ENCODE peak calls at places on chromosome 9, in five cellular contexts. H is K562, X is HepG2, J is WTC11, S is HCT116. U is an unnamed sample.
A peak's percentile ranks its signal among the peaks of the same experiment; 100 is the strongest.

GRCh38 chr9:114895605-114896004 is 34.8 kb downstream of the TNFSF8 start:
- DNase-seq in S (no peak), X (no peak), J (no peak), H (no peak), U (no peak)

GRCh38 chr9:70602364-70603019 is 188.0 kb upstream of the KLF9 start:
- DNase-seq in S (peak; percentile 65), H (peak; percentile 55), J (peak; percentile 52), X (peak; percentile 64), U (peak; percentile 73)

GRCh38 chr9:136045595-136046554 is 49.2 kb downstream of the NACC2 start:
- DNase-seq in S (no peak), J (no peak), H (no peak), X (no peak), U (no peak)

GRCh38 chr9:132008871-132009812 is 70.5 kb downstream of the MED27 start:
- DNase-seq in X (peak; percentile 63), S (no peak), J (no peak), H (no peak), U (no peak)

GRCh38 chr9:92141144-92142129 is 26.2 kb upstream of the SPTLC1 start:
- DNase-seq in H (no peak), J (peak; percentile 59), S (no peak), X (no peak), U (no peak)

GRCh38 chr9:33498387-33498786 is 24.7 kb upstream of the NOL6 start:
- DNase-seq in J (no peak), H (no peak), S (no peak), X (no peak), U (no peak)

GRCh38 chr9:92392690-92393089 is 11.7 kb downstream of the OGN start:
- DNase-seq in J (no peak), X (no peak), S (no peak), H (no peak), U (no peak)

GRCh38 chr9:138073808-138074207 is 196.2 kb downstream of the CACNA1B start:
- DNase-seq in S (no peak), X (no peak), H (no peak), J (no peak), U (no peak)

GRCh38 chr9:124527781-124528180 is 20.6 kb upstream of the NR5A1 start:
- DNase-seq in X (no peak), S (no peak), J (no peak), H (no peak), U (no peak)

GRCh38 chr9:31030741-31031202 is 1353.7 kb upstream of the ACO1 start:
- DNase-seq in J (no peak), X (no peak), H (no peak), S (no peak), U (no peak)
- TF ChIP-seq SP1 in J (no peak), X (no peak), H (no peak), S (no peak), U (no peak)

GRCh38 chr9:11158676-11159075 is 545.9 kb upstream of the PTPRD start:
- DNase-seq in S (no peak), H (no peak), J (no peak), X (no peak), U (no peak)
- TF ChIP-seq SP1 in S (no peak), H (no peak), J (no peak), X (no peak), U (no peak)

DNA sequence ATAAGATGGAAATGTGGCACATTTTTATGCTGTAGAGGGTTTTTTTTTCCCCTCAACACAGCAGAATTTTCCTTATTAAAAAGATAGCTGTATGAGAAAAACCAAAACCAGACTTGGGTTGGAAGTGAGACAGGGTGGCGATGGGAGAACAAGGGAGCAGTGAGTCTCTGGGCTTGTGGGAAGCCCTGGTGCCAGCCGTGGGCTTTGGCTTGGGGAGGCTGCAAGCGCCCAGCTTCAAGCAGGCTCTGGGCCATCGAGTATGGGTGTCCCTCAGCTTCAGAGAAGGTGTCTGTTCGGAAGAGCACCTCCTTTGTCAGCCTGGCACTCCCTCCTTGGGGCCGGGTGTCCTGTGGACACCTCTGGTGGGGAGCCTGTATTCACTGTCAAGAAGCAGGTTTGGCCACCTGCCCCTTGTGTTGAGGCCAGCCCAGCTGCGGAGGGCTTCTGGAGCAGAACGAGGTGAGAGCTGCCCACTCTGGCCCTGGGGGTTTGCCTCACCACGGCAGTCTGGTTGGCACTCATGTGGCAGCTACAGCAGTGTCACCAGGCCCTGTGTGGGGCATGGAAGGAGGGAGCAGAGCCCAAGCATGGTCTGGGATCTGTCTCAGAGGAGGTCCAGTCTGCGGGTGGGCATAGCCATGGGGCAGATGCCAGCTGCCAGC is 37.6 kb upstream of the ANGPTL2 start:
- DNase-seq in X (no peak), J (no peak), S (no peak), H (no peak), U (no peak)
- TF ChIP-seq SP1 in X (no peak), J (no peak), S (no peak), H (no peak), U (no peak)

GRCh38 chr9:127177682-127178265 is 55.3 kb upstream of the ANGPTL2 start:
- DNase-seq in J (peak; percentile 3), S (no peak), X (no peak), H (no peak), U (no peak)

GRCh38 chr9:127175764-127176163 is 53.3 kb upstream of the ANGPTL2 start:
- DNase-seq in H (no peak), J (no peak), X (no peak), S (no peak), U (no peak)

GRCh38 chr9:127176631-127177030 is 54.2 kb upstream of the ANGPTL2 start:
- DNase-seq in X (no peak), S (no peak), J (peak; percentile 1), H (no peak), U (no peak)

GRCh38 chr9:127178646-127179632 is 56.5 kb upstream of the ANGPTL2 start:
- DNase-seq in J (peak; percentile 20), H (no peak), X (no peak), S (no peak), U (no peak)

DNA sequence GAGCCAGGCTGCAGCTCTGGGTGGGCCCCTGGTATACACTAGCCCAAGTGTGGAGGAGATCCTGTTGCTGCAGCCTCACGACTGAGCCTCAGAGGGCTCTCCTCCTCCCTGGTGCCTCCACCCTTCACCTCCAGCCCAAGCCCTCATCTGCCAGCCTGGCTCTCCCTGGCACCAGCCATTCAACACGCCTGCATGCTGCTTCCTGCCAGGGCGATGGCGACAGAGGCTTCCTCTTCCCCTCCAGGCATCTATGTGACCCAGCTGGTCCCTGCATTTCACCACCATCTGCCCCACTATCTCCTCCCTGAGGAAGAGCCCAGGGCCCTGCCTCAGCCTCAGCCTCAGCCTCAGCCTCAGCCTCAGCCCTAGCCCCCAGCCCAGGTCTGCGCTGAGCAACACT is 54.8 kb upstream of the ANGPTL2 start:
- DNase-seq in S (no peak), J (peak; percentile 7), X (no peak), H (no peak), U (no peak)
- TF ChIP-seq SP1 in S (no peak), J (no peak), X (no peak), H (no peak), U (no peak)

DNA sequence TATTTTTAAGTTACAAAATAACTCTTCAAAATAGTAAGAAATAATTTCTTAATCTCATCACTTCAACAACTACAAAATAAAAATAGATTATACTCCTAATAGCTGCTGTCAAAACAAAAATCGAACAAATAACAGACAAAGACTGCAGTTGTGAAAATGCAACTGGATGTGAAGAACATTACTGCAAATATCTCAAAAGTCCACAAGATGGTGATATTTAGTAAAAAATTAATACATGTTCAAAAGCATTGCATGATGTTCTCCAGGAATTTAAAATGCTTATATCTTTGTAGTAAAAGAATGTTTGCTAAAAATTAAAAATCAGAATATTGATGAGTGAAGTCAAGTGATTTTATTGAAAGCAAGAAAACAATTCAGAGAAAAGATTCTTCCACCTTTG is 66.2 kb downstream of the MPDZ start:
- DNase-seq in X (peak; percentile 3), S (no peak), J (no peak), H (peak; percentile 4), U (peak; percentile 6)
- TF ChIP-seq SP1 in X (no peak), S (no peak), J (no peak), H (no peak), U (no peak)

GRCh38 chr9:113275147-113276131 is at the start of the genes CDC26 and PRPF4:
- DNase-seq in X (peak; percentile 97), J (peak; percentile 97), H (peak; percentile 95), S (peak; percentile 95), U (peak; percentile 98)
- TF ChIP-seq SP1 in X (peak; percentile 81), J (peak; percentile 84), H (peak; percentile 90), S (peak; percentile 60), U (no peak)

GRCh38 chr9:14318934-14319513 is 5.1 kb upstream of the NFIB start:
- DNase-seq in S (no peak), X (no peak), H (no peak), J (no peak), U (no peak)

GRCh38 chr9:14323083-14323968 is 9.4 kb upstream of the NFIB start:
- DNase-seq in X (no peak), J (no peak), S (no peak), H (no peak), U (no peak)

GRCh38 chr9:14321517-14322125 is 7.7 kb upstream of the NFIB start:
- DNase-seq in J (no peak), H (no peak), S (no peak), X (no peak), U (no peak)

GRCh38 chr9:14322211-14323082 is 8.5 kb upstream of the NFIB start:
- DNase-seq in S (peak; percentile 56), J (peak; percentile 90), X (peak; percentile 71), H (peak; percentile 85), U (peak; percentile 60)

GRCh38 chr9:14320272-14321245 is 6.6 kb upstream of the NFIB start:
- DNase-seq in X (no peak), S (no peak), H (peak; percentile 35), J (no peak), U (no peak)
- TF ChIP-seq SP1 in X (no peak), S (no peak), H (no peak), J (no peak), U (no peak)

GRCh38 chr9:4973246-4973645 is 11.8 kb upstream of the JAK2 start:
- DNase-seq in H (no peak), S (no peak), X (no peak), J (no peak), U (no peak)
- TF ChIP-seq SP1 in H (no peak), S (no peak), X (no peak), J (no peak), U (no peak)

DNA sequence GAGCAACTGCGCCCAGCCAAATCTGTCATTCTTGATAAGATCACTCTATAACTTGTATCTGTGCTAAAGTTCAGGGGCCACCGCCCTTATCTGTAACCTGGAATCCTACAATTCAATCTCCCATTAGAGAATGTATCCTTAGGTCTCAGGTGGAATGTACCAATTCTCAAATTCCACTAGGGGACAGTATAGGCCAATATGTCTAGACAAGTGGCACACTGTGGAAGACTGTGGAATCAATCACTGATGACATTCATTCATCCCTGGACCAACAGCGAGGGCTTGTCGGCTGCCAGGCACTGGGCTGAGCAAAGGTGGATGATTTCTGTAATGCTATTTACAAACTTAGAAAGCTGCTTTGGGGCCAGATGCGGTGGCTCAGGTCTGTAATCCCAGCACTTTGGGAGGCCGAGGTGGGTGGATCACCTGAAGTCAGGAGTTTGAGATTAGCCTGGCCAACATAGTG is 28.7 kb upstream of the MEGF9 start:
- DNase-seq in S (peak; percentile 29), H (peak; percentile 74), J (no peak), X (peak; percentile 70), U (peak; percentile 70)
- TF ChIP-seq SP1 in S (no peak), H (no peak), J (no peak), X (no peak), U (no peak)

GRCh38 chr9:5909999-5910398 is 19.3 kb downstream of the MLANA start:
- DNase-seq in J (no peak), S (no peak), X (no peak), H (no peak), U (no peak)
- TF ChIP-seq SP1 in J (no peak), S (no peak), X (no peak), H (no peak), U (no peak)